ENCODE peak calls at places on chromosomes 7 and 10, in four cellular contexts. H is cardiac fibroblast, L is uterus, R is fibroblast of mammary gland. A is an unnamed sample.
A peak's percentile ranks its signal among the peaks of the same experiment; 100 is the strongest.

GRCh38 chr7:129169705-129170319 is 18.6 kb upstream of the SMO start:
- DNase-seq in H (no peak), R (no peak), L (no peak), A (no peak)

GRCh38 chr7:100719523-100720319 is 547 bp upstream of the EPO start:
- DNase-seq in L (no peak), H (peak; percentile 45), R (peak; percentile 44), A (peak; percentile 77)

GRCh38 chr7:85025312-85025756 is 161.5 kb downstream of the SEMA3D start:
- DNase-seq in H (peak; percentile 42), L (no peak), R (no peak), A (no peak)

GRCh38 chr7:31101544-31101943 is 49.4 kb downstream of the ADCYAP1R1 start:
- DNase-seq in H (no peak), L (no peak), R (no peak), A (no peak)

GRCh38 chr7:33933611-33934281 is 28.4 kb downstream of the BMPER start:
- DNase-seq in R (peak; percentile 96), L (no peak), H (peak; percentile 42), A (peak; percentile 97)

GRCh38 chr10:86225098-86225782 is 141.4 kb downstream of the GRID1 start:
- DNase-seq in H (peak; percentile 19), R (peak; percentile 73), L (no peak), A (peak; percentile 1)

GRCh38 chr10:61850376-61850775 is 51.1 kb upstream of the ARID5B start:
- DNase-seq in H (no peak), L (no peak), R (no peak), A (no peak)

GRCh38 chr10:121310151-121310711 is 288.0 kb downstream of the FGFR2 start:
- DNase-seq in H (no peak), L (no peak), R (no peak), A (no peak)

GRCh38 chr10:11906714-11907113 is 83.6 kb downstream of the PROSER2 start:
- DNase-seq in R (no peak), H (no peak), L (no peak), A (no peak)

GRCh38 chr7:33869176-33869575 is 36.2 kb upstream of the BMPER start:
- DNase-seq in L (no peak), R (no peak), H (no peak), A (no peak)

GRCh38 chr7:39824801-39825200 is 125.3 kb upstream of the CDK13 start:
- DNase-seq in H (no peak), R (no peak), L (no peak), A (no peak)

GRCh38 chr10:68043030-68043429 is 32.1 kb downstream of the HERC4 start:
- DNase-seq in H (no peak), R (peak; percentile 40), L (no peak), A (peak; percentile 39)

GRCh38 chr7:90952649-90952991 is 311.6 kb upstream of the FZD1 start:
- DNase-seq in R (no peak), L (no peak), H (no peak), A (no peak)
- H3K4me3 ChIP-seq in R (no peak overlapping the region), L (no peak overlapping the region), H (no peak overlapping the region), A (no peak overlapping the region)

DNA sequence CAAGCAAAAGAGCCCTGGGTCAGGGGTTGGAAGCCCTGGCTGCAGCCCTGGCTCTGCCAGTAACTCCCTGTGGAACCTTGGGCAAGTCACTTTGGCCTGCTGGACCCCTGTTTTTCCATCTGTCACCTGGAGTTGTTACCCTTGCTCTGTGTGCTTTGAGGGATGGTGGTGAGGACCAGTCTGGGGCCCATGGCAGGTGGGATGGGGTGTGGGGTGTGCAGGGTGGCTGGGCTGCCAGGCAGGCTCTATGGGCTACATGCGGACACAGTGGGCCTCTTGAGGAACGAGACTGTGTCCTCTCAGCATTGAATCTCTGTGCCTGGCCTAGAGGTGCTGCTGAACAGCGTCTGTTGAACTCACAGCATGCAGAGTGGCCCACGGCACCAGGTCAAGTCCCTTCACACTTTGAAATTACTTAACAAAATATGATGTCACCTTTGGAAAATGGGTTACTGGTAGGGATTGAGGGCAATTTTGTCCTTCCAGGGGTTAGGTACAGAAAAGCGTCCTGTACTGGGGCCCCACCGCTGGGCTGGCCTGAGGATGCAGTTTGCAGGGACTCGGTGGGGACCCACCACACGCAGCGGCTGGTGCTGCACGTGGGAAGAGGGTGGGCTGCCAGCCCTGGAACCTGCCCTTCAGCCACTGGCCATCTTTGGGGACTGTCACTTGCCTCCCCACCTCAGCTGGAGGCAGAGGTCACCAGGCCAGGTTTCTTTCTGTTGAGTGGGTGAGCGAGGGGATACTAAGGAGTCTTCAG is 45.3 kb downstream of the PRF1 start:
- DNase-seq in L (no peak), H (no peak), R (no peak), A (no peak)
- H3K4me3 ChIP-seq in L (no peak overlapping the region), H (no peak overlapping the region), R (no peak overlapping the region), A (no peak overlapping the region)

GRCh38 chr7:151340794-151341356 is 737 bp upstream of the NUB1 start:
- DNase-seq in L (no peak), R (no peak), H (no peak), A (no peak)
- H3K4me3 ChIP-seq in L (peak overlapping the region; percentile 94), R (peak overlapping the region; percentile 41), H (peak overlapping the region; percentile 38), A (peak overlapping the region; percentile 70)

DNA sequence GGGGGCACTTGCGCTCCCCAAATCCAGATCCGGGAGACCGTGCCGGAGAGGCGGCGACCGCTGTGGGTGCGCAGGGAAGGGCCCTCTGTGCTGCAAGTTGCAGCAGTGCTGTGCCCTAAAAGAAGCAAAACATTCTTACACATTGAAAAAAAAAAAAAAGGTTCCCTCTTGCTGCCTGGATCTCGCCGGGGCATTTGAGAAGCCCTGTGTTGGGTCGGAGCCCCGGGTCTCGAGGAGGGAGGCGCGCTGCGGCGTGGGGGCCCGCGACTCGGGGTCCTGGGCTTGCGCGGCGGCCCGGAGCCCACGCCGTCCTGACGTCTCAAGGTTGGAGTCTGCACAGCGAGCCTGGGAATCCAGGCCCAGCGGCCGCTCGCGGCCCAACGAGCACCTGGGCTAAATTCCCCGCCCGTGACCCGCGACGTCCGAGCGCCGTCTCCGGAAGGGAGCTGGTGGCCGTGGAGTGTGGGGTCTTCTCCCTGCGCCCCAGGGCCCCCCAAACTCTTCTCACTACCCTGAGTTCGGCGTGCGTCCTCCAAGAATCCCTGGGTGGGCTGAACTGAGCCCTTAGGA is 1.3 kb upstream of the CTBP2 start:
- DNase-seq in H (peak; percentile 78), R (peak; percentile 59), L (peak; percentile 48), A (no peak)
- H3K4me3 ChIP-seq in H (peak overlapping the region; percentile 70), R (peak overlapping the region; percentile 66), L (peak overlapping the region; percentile 76), A (peak overlapping the region; percentile 71)

DNA sequence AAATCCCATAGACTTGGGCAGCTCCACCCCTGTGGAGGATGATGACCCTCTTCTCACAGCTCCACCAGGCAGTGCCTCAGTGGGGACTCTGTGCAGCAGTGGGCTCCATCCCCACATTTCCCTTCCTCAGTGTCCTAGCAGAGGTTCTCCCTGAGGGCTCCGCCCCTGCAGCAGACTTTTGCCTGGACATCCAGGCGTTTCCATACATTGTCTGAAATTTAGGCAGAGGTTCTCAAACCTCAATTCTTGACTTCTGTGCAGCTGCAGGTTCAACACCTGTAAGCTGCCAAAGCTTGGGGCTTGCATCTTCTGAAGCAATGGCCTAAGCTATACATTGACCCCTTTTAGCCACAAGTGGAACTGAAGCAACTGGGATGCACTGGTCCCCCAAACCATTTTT is 31.8 kb downstream of the NEUROG3 start:
- DNase-seq in R (no peak), L (no peak), H (no peak), A (no peak)
- H3K4me3 ChIP-seq in R (no peak overlapping the region), L (no peak overlapping the region), H (no peak overlapping the region), A (no peak overlapping the region)

GRCh38 chr7:21938463-21938862 is 7.2 kb downstream of the CDCA7L start:
- DNase-seq in H (no peak), L (no peak), R (no peak), A (no peak)

GRCh38 chr7:21939858-21940322 is 5.8 kb downstream of the CDCA7L start:
- DNase-seq in R (no peak), L (no peak), H (no peak), A (no peak)

GRCh38 chr7:21939136-21939857 is 6.4 kb downstream of the CDCA7L start:
- DNase-seq in R (peak; percentile 31), L (no peak), H (peak; percentile 44), A (no peak)

DNA sequence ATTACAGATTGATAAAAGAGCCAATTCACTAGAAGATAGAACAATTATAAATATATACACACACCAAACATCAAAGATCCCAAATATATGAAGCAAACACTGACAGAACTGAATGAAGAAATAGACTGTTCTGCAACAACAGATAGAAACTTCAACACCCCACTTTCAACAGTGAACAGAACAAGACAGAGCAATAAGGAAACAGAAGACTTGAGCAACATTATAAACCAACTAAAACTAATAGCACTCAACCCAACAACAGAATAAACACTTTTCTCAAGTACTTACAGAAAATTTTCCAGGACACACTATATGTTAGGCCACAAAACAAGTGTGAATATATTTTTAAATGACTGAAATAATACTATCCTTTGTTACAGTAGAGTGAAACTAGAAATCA is 10.9 kb downstream of the CDCA7L start:
- DNase-seq in R (no peak), H (no peak), L (no peak), A (no peak)
- H3K4me3 ChIP-seq in R (no peak overlapping the region), H (no peak overlapping the region), L (no peak overlapping the region), A (no peak overlapping the region)